ENCODE peak calls at places on chromosomes 5 and 9, in eight cellular contexts. T, A, F, B, H, C, G and P are unnamed samples.

GRCh38 chr9:30198463-30199309 is 2185.8 kb upstream of the ACO1 start:
- DNase-seq in B (no peak), H (no peak), G (no peak), A (no peak), F (no peak), C (no peak), T (no peak), P (no peak)

GRCh38 chr5:134592141-134592746 is 40.4 kb downstream of the SAR1B start:
- DNase-seq in A (no peak), C (peak), G (peak), T (no peak), F (no peak), H (no peak), B (no peak), P (no peak)

GRCh38 chr5:72885824-72886223 is 69.4 kb downstream of the TNPO1 start:
- DNase-seq in G (no peak), B (no peak), H (no peak), F (no peak), T (no peak), C (no peak), A (no peak), P (no peak)

GRCh38 chr5:110150199-110150598 is 460.5 kb downstream of the MAN2A1 start:
- DNase-seq in A (no peak), H (no peak), F (no peak), T (no peak), B (no peak), C (no peak), G (peak), P (no peak)

GRCh38 chr5:14870347-14871083 is 1.1 kb downstream of the ANKH start:
- DNase-seq in A (peak), F (peak), H (peak), T (no peak), B (peak), C (no peak), G (peak), P (no peak)

GRCh38 chr9:89519393-89519805 is 21.5 kb upstream of the SEMA4D start:
- DNase-seq in B (no peak), H (no peak), T (peak), A (no peak), C (no peak), G (peak), F (no peak), P (no peak)

GRCh38 chr5:170426149-170426767 is 37.1 kb upstream of the KCNMB1 start:
- DNase-seq in T (no peak), C (no peak), G (no peak), B (no peak), F (no peak), A (no peak), H (no peak), P (no peak)

GRCh38 chr5:147084702-147085101 is 150.1 kb upstream of the STK32A start:
- DNase-seq in T (no peak), C (no peak), G (no peak), H (no peak), B (no peak), A (no peak), F (no peak), P (no peak)

GRCh38 chr5:93193756-93194155 is 387.3 kb downstream of the NR2F1-AS1 start:
- DNase-seq in B (no peak), C (no peak), H (no peak), A (no peak), G (peak), F (no peak), T (no peak), P (no peak)

GRCh38 chr5:10479226-10479721 is 37.6 kb downstream of the ROPN1L start:
- DNase-seq in B (no peak), C (no peak), H (no peak), F (peak), G (peak), T (peak), A (no peak), P (no peak)

GRCh38 chr9:131697097-131697496 is 42.8 kb downstream of the RAPGEF1 start:
- DNase-seq in F (no peak), G (no peak), H (no peak), T (no peak), C (no peak), B (no peak), A (no peak), P (peak)

GRCh38 chr5:124963236-124963929 is 216.9 kb upstream of the ZNF608 start:
- DNase-seq in C (no peak), H (no peak), A (no peak), B (no peak), T (peak), F (no peak), G (peak), P (no peak)

GRCh38 chr9:34987160-34988040 is 2.1 kb upstream of the DNAJB5 start:
- DNase-seq in A (no peak), G (no peak), T (no peak), C (no peak), B (no peak), H (no peak), F (peak), P (peak)

GRCh38 chr5:172245046-172245445 is 38.5 kb downstream of the UBTD2 start:
- DNase-seq in A (no peak), G (no peak), T (no peak), F (no peak), H (no peak), C (no peak), B (no peak), P (no peak)

GRCh38 chr5:7659420-7659819 is 191.5 kb downstream of the CFAP90 start:
- DNase-seq in C (no peak), G (no peak), H (no peak), B (no peak), F (no peak), A (no peak), T (no peak), P (no peak)

GRCh38 chr5:24141046-24141445 is 503.7 kb downstream of the CDH10 start:
- DNase-seq in A (no peak), T (no peak), F (no peak), C (no peak), G (no peak), B (no peak), H (no peak), P (no peak)

GRCh38 chr5:158880514-158881001 is 219.2 kb downstream of the EBF1 start:
- DNase-seq in C (no peak), B (peak), H (no peak), A (no peak), F (no peak), T (no peak), G (peak), P (no peak)